ENCODE peak calls at places on chromosome 18, in four cellular contexts. One of them, this sample, is unnamed.

GRCh38 chr18:11811009-11811408 is 40.2 kb upstream of the CHMP1B start:
- DNase-seq in thyroid gland: no peak
- DNase-seq in uterus: no peak
- DNase-seq in transverse colon: no peak
- DNase-seq in this sample: no peak

GRCh38 chr18:58996131-58996632 is 131.5 kb downstream of the ZNF532 start:
- DNase-seq in thyroid gland: no peak
- DNase-seq in uterus: no peak
- DNase-seq in transverse colon: no peak
- DNase-seq in this sample: no peak

GRCh38 chr18:6315556-6316331 is 99.0 kb downstream of the L3MBTL4 start:
- DNase-seq in thyroid gland: no peak
- DNase-seq in uterus: no peak
- DNase-seq in transverse colon: peak
- DNase-seq in this sample: no peak

GRCh38 chr18:35278969-35279368 is 11.1 kb downstream of the ZSCAN30 start:
- DNase-seq in thyroid gland: no peak
- DNase-seq in uterus: no peak
- DNase-seq in transverse colon: no peak
- DNase-seq in this sample: no peak

GRCh38 chr18:4203525-4203924 is 251.6 kb downstream of the DLGAP1 start:
- DNase-seq in thyroid gland: no peak
- DNase-seq in uterus: no peak
- DNase-seq in transverse colon: no peak
- DNase-seq in this sample: no peak

GRCh38 chr18:61676763-61677434 is 215.9 kb downstream of the RNF152 start:
- DNase-seq in thyroid gland: no peak
- DNase-seq in uterus: no peak
- DNase-seq in transverse colon: no peak
- DNase-seq in this sample: no peak

GRCh38 chr18:48803518-48803917 is 147.2 kb downstream of the SMAD7 start:
- DNase-seq in thyroid gland: no peak
- DNase-seq in uterus: peak
- DNase-seq in transverse colon: peak
- DNase-seq in this sample: peak

GRCh38 chr18:3135536-3135935 is 84.2 kb downstream of the MYOM1 start:
- DNase-seq in thyroid gland: no peak
- DNase-seq in uterus: no peak
- DNase-seq in transverse colon: no peak
- DNase-seq in this sample: no peak

GRCh38 chr18:25518716-25519053 is 166.7 kb upstream of the ZNF521 start:
- DNase-seq in thyroid gland: no peak
- DNase-seq in uterus: no peak
- DNase-seq in transverse colon: no peak
- DNase-seq in this sample: no peak

GRCh38 chr18:53319628-53320027 is 904.8 kb downstream of the MBD2 start:
- DNase-seq in thyroid gland: no peak
- DNase-seq in uterus: no peak
- DNase-seq in transverse colon: no peak
- DNase-seq in this sample: no peak

GRCh38 chr18:54254265-54254758 is 15.0 kb upstream of the POLI start:
- DNase-seq in thyroid gland: peak
- DNase-seq in uterus: no peak
- DNase-seq in transverse colon: no peak
- DNase-seq in this sample: no peak

GRCh38 chr18:5868218-5868904 is 27.0 kb downstream of the TMEM200C start:
- DNase-seq in thyroid gland: peak
- DNase-seq in uterus: peak
- DNase-seq in transverse colon: peak
- DNase-seq in this sample: peak

GRCh38 chr18:48193521-48194251 is 215.5 kb downstream of the ZBTB7C start:
- DNase-seq in thyroid gland: peak
- DNase-seq in uterus: no peak
- DNase-seq in transverse colon: no peak
- DNase-seq in this sample: no peak

GRCh38 chr18:59060540-59060939 is 79.1 kb upstream of the SEC11C start:
- DNase-seq in thyroid gland: no peak
- DNase-seq in uterus: no peak
- DNase-seq in transverse colon: no peak
- DNase-seq in this sample: no peak

GRCh38 chr18:57831597-57832377 is 28.7 kb upstream of the ATP8B1 start:
- DNase-seq in thyroid gland: no peak
- DNase-seq in uterus: no peak
- DNase-seq in transverse colon: no peak
- DNase-seq in this sample: no peak

GRCh38 chr18:66066191-66066590 is 315.4 kb downstream of the CDH7 start:
- DNase-seq in thyroid gland: no peak
- DNase-seq in uterus: no peak
- DNase-seq in transverse colon: no peak
- DNase-seq in this sample: no peak

GRCh38 chr18:3723554-3723953 is 273.6 kb downstream of the TGIF1 start:
- DNase-seq in thyroid gland: peak
- DNase-seq in uterus: no peak
- DNase-seq in transverse colon: no peak
- DNase-seq in this sample: no peak

GRCh38 chr18:48893559-48894265 is 57.1 kb downstream of the SMAD7 start:
- DNase-seq in thyroid gland: peak
- DNase-seq in uterus: no peak
- DNase-seq in transverse colon: peak
- DNase-seq in this sample: no peak

GRCh38 chr18:12014521-12014920 is 33.2 kb downstream of the IMPA2 start:
- DNase-seq in thyroid gland: no peak
- DNase-seq in uterus: no peak
- DNase-seq in transverse colon: no peak
- DNase-seq in this sample: no peak

GRCh38 chr18:24860978-24861680 is 400.7 kb downstream of the HRH4 start:
- DNase-seq in thyroid gland: no peak
- DNase-seq in uterus: no peak
- DNase-seq in transverse colon: no peak
- DNase-seq in this sample: no peak

GRCh38 chr18:76922107-76922506 is 99.8 kb downstream of the ZNF236 start:
- DNase-seq in thyroid gland: peak
- DNase-seq in uterus: no peak
- DNase-seq in transverse colon: peak
- DNase-seq in this sample: no peak

GRCh38 chr18:49340446-49340845 is 120.0 kb downstream of the DYM start:
- DNase-seq in thyroid gland: no peak
- DNase-seq in uterus: no peak
- DNase-seq in transverse colon: no peak
- DNase-seq in this sample: no peak

GRCh38 chr18:9336827-9337226 is 2.3 kb downstream of the TWSG1 start:
- DNase-seq in thyroid gland: no peak
- DNase-seq in uterus: no peak
- DNase-seq in transverse colon: no peak
- DNase-seq in this sample: no peak

GRCh38 chr18:6150481-6150880 is 255.2 kb upstream of the TMEM200C start:
- DNase-seq in thyroid gland: no peak
- DNase-seq in uterus: no peak
- DNase-seq in transverse colon: no peak
- DNase-seq in this sample: no peak

GRCh38 chr18:34821669-34822210 is 111.6 kb downstream of the DTNA start:
- DNase-seq in thyroid gland: no peak
- DNase-seq in uterus: no peak
- DNase-seq in transverse colon: no peak
- DNase-seq in this sample: no peak

GRCh38 chr18:2907459-2908145 is 60.8 kb downstream of the EMILIN2 start:
- DNase-seq in thyroid gland: no peak
- DNase-seq in uterus: no peak
- DNase-seq in transverse colon: no peak
- DNase-seq in this sample: no peak

GRCh38 chr18:58367425-58368140 is 261.3 kb downstream of the ALPK2 start:
- DNase-seq in thyroid gland: no peak
- DNase-seq in uterus: no peak
- DNase-seq in transverse colon: no peak
- DNase-seq in this sample: no peak

DNA sequence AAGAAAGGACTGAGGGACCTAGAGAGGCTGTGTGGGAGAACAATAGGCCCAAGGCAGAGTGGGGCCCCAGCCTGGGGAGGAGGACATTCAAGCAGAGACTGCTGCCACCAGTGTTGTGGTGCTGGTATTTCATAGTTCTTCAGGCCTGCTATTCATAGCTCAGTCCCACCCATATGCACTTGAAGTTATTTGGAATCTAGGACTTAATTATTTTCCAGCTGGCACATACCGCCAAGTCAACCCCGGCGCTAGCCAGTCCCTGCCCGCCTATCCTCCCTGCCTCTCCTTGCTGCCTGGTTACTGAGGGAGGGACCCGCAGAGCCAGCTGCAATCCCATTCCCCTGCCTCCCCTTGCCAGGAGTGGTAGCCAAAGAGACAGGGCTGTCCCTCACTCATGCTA is 141.2 kb downstream of the CABLES1 start:
- DNase-seq in thyroid gland: no peak
- DNase-seq in uterus: no peak
- DNase-seq in transverse colon: no peak
- DNase-seq in this sample: no peak
- TF ChIP-seq CTCF in thyroid gland: no peak
- TF ChIP-seq CTCF in uterus: no peak
- TF ChIP-seq CTCF in transverse colon: no peak
- TF ChIP-seq CTCF in this sample: no peak

GRCh38 chr18:13137041-13137938 is 81.3 kb upstream of the LDLRAD4 start:
- DNase-seq in thyroid gland: peak
- DNase-seq in uterus: peak
- DNase-seq in transverse colon: peak
- DNase-seq in this sample: no peak
- TF ChIP-seq POLR2A in thyroid gland: no peak
- TF ChIP-seq POLR2A in uterus: no peak
- TF ChIP-seq POLR2A in transverse colon: no peak
- TF ChIP-seq POLR2A in this sample: no peak

DNA sequence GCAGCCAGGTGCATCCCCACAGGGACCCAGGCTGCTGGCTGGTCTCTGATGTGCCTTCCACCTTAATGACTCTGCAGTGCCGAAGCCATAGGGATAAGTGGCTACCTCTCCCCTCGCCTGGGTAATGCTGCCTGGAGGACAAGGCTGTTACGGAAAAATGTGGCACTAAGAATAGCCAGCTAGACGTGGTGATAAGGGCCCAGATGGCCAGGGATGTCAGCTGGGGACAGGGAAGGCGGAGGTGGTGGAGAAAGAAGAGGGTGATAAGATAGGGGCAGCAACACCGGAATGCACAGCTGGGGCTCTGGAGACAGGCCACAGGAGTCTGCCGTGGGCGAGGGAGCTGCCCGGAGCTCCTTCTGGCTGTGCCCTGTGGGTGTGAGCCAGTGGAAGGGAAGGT is 170.6 kb downstream of the FHOD3 start:
- DNase-seq in thyroid gland: no peak
- DNase-seq in uterus: no peak
- DNase-seq in transverse colon: no peak
- DNase-seq in this sample: no peak
- H3K4me3 ChIP-seq in thyroid gland: no peak
- H3K4me3 ChIP-seq in uterus: no peak
- H3K4me3 ChIP-seq in transverse colon: no peak
- H3K4me3 ChIP-seq in this sample: no peak

GRCh38 chr18:51097046-51097822 is 67.2 kb downstream of the SMAD4 start:
- DNase-seq in thyroid gland: no peak
- DNase-seq in uterus: no peak
- DNase-seq in transverse colon: no peak
- DNase-seq in this sample: no peak

GRCh38 chr18:51098082-51098481 is 68.1 kb downstream of the SMAD4 start:
- DNase-seq in thyroid gland: no peak
- DNase-seq in uterus: no peak
- DNase-seq in transverse colon: no peak
- DNase-seq in this sample: no peak

GRCh38 chr18:51098513-51098912 is 68.5 kb downstream of the SMAD4 start:
- DNase-seq in thyroid gland: no peak
- DNase-seq in uterus: no peak
- DNase-seq in transverse colon: no peak
- DNase-seq in this sample: no peak

DNA sequence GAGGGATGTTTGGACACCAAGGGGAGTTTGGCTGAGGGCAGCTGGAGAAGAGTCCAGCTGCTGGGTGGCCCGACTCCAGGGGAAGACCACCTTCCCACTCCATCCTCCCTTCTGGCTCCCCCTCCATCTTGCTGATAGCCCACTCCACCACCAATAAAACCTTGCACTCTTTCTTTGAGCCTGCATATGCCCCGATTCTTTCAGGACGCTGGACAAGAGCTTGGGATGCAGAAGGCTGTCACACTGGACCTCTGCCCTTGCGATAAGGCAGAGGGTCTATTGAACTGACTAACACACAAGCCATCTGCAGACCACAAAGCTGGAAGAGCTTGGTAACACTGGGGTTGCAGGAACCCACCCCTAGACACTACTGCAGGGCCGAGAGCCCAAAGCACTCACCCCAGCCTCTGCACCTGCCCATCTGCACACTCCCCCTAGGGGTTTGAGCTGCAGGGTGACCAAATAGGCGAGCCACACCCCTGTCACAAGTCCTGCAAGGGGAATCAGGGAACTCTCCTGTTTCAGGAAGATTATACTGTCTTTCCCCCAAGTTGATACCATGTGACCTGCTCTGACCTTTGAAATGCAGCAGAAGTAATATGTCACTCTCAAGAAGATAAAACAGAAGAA is 70.5 kb downstream of the SMAD4 start:
- DNase-seq in thyroid gland: no peak
- DNase-seq in uterus: no peak
- DNase-seq in transverse colon: no peak
- DNase-seq in this sample: no peak
- TF ChIP-seq CTCF in thyroid gland: no peak
- TF ChIP-seq CTCF in uterus: no peak
- TF ChIP-seq CTCF in transverse colon: no peak
- TF ChIP-seq CTCF in this sample: no peak

GRCh38 chr18:657311-657997 is at the start of gene TYMS:
- DNase-seq in thyroid gland: peak
- DNase-seq in uterus: no peak
- DNase-seq in transverse colon: peak
- DNase-seq in this sample: no peak
- TF ChIP-seq POLR2A in thyroid gland: no peak
- TF ChIP-seq POLR2A in uterus: no peak
- TF ChIP-seq POLR2A in transverse colon: peak
- TF ChIP-seq POLR2A in this sample: no peak

GRCh38 chr18:69956037-69956436 is 8.4 kb upstream of the CD226 start:
- DNase-seq in thyroid gland: no peak
- DNase-seq in uterus: peak
- DNase-seq in transverse colon: no peak
- DNase-seq in this sample: no peak
- H3K4me3 ChIP-seq in thyroid gland: no peak
- H3K4me3 ChIP-seq in uterus: no peak
- H3K4me3 ChIP-seq in transverse colon: no peak
- H3K4me3 ChIP-seq in this sample: no peak

DNA sequence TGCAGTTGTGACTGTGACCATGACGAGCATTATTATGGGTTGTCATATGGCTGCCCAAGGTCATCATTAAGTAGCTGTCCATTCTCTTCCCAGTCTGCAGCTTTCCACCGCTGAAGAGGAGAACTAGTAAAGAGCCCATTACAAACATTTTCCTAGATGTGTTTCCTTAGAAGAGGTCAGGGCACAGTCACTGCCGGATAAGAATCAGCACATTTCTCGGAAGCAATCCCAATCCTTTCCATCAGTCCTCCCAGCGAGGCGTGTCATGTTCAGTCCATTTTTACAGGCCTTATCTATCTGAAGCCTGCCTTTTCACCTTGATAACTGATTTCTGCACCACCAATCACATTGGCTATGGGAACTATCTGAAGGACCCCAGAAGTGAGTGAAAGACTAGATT is 319.9 kb upstream of the SLC14A2 start:
- DNase-seq in thyroid gland: no peak
- DNase-seq in uterus: no peak
- DNase-seq in transverse colon: no peak
- DNase-seq in this sample: no peak
- TF ChIP-seq CTCF in thyroid gland: no peak
- TF ChIP-seq CTCF in uterus: no peak
- TF ChIP-seq CTCF in transverse colon: no peak
- TF ChIP-seq CTCF in this sample: no peak